ENCODE peak calls at places on chromosomes 7 and 10, in five cellular contexts. D, Z, H, C and K are unnamed samples.
A peak's percentile ranks its signal among the peaks of the same experiment; 100 is the strongest.

GRCh38 chr10:56782503-56782902 is 421.4 kb upstream of the ZWINT start:
- DNase-seq in D (no peak), Z (peak; percentile 31), H (no peak), C (no peak), K (no peak)

GRCh38 chr10:115975506-115975905 is 297.5 kb downstream of the GFRA1 start:
- DNase-seq in D (no peak), Z (peak; percentile 25), H (no peak), C (no peak), K (no peak)

GRCh38 chr7:128361463-128362441 is at the start of gene PRRT4:
- DNase-seq in D (peak; percentile 60), Z (peak; percentile 82), H (peak; percentile 71), C (peak; percentile 50), K (no peak)

GRCh38 chr7:1004018-1004880 is 21.3 kb downstream of the CYP2W1 start:
- DNase-seq in D (no peak), Z (no peak), H (no peak), C (no peak), K (peak; percentile 83)

GRCh38 chr10:89853796-89854195 is 152.4 kb downstream of the KIF20B start:
- DNase-seq in D (no peak), Z (peak; percentile 55), H (no peak), C (no peak), K (no peak)

GRCh38 chr7:80918406-80918805 is 445 bp downstream of the SEMA3C start:
- DNase-seq in D (peak; percentile 60), Z (peak; percentile 27), H (peak; percentile 33), C (no peak), K (no peak)

GRCh38 chr7:70797109-70797514 is 334.8 kb upstream of the GALNT17 start:
- DNase-seq in D (no peak), Z (no peak), H (no peak), C (no peak), K (no peak)

GRCh38 chr10:131849591-131850489 is 51.0 kb upstream of the PPP2R2D start:
- DNase-seq in D (peak; percentile 12), Z (no peak), H (no peak), C (no peak), K (no peak)

GRCh38 chr7:157432541-157432956 is 95.7 kb downstream of the DNAJB6 start:
- DNase-seq in D (peak; percentile 87), Z (peak; percentile 76), H (peak; percentile 88), C (peak; percentile 78), K (no peak)

GRCh38 chr10:92420554-92421275 is 129.7 kb downstream of the MARCHF5 start:
- DNase-seq in D (peak; percentile 28), Z (peak; percentile 30), H (no peak), C (no peak), K (no peak)

GRCh38 chr10:117439243-117439912 is 64.1 kb upstream of the PDZD8 start:
- DNase-seq in D (peak; percentile 99), Z (no peak), H (peak; percentile 21), C (no peak), K (no peak)

GRCh38 chr7:128767475-128768110 is 8.0 kb downstream of the OPN1SW start:
- DNase-seq in D (no peak), Z (no peak), H (no peak), C (no peak), K (no peak)

GRCh38 chr7:505171-505570 is 14.5 kb downstream of the PDGFA start:
- DNase-seq in D (no peak), Z (no peak), H (no peak), C (no peak), K (no peak)

GRCh38 chr10:93208717-93209464 is 135.2 kb downstream of the CYP26A1 start:
- DNase-seq in D (peak; percentile 78), Z (no peak), H (no peak), C (no peak), K (no peak)

GRCh38 chr10:74081192-74081803 is 69.3 kb downstream of the AP3M1 start:
- DNase-seq in D (peak; percentile 69), Z (peak; percentile 64), H (peak; percentile 60), C (peak; percentile 56), K (peak; percentile 83)

GRCh38 chr7:81457858-81458522 is 311.9 kb downstream of the HGF start:
- DNase-seq in D (peak; percentile 77), Z (no peak), H (peak; percentile 70), C (no peak), K (peak; percentile 60)

GRCh38 chr10:89414146-89414878 is at the start of gene IFIT5:
- DNase-seq in D (peak; percentile 86), Z (peak; percentile 86), H (peak; percentile 85), C (peak; percentile 85), K (peak; percentile 71)

GRCh38 chr10:7474388-7474787 is 63.6 kb upstream of the SFMBT2 start:
- DNase-seq in D (no peak), Z (no peak), H (no peak), C (peak; percentile 46), K (peak; percentile 92)

GRCh38 chr10:128855656-128856428 is 611.2 kb upstream of the MGMT start:
- DNase-seq in D (no peak), Z (no peak), H (no peak), C (no peak), K (no peak)

GRCh38 chr10:118961401-118961800 is 68.1 kb upstream of the NANOS1 start:
- DNase-seq in D (no peak), Z (no peak), H (no peak), C (no peak), K (no peak)

GRCh38 chr10:129971381-129972144 is 7.5 kb upstream of the EBF3 start:
- DNase-seq in D (peak; percentile 81), Z (peak; percentile 91), H (peak; percentile 86), C (no peak), K (peak; percentile 78)

GRCh38 chr10:61758440-61758839 is 95.7 kb downstream of the CABCOCO1 start:
- DNase-seq in D (no peak), Z (no peak), H (no peak), C (no peak), K (no peak)

GRCh38 chr7:34158311-34158710 is 253.0 kb downstream of the BMPER start:
- DNase-seq in D (no peak), Z (no peak), H (no peak), C (no peak), K (no peak)

GRCh38 chr7:48938539-48938938 is 14.2 kb downstream of the CDC14C start:
- DNase-seq in D (peak; percentile 31), Z (no peak), H (no peak), C (no peak), K (no peak)

GRCh38 chr7:17392846-17393245 is 94.4 kb downstream of the AHR start:
- DNase-seq in D (peak; percentile 83), Z (no peak), H (no peak), C (no peak), K (no peak)

GRCh38 chr10:3527144-3527543 is 257.9 kb downstream of the KLF6 start:
- DNase-seq in D (peak; percentile 80), Z (no peak), H (no peak), C (no peak), K (no peak)

GRCh38 chr10:78977761-78978305 is 90.9 kb upstream of the ZMIZ1 start:
- DNase-seq in D (peak; percentile 92), Z (no peak), H (peak; percentile 58), C (no peak), K (no peak)

GRCh38 chr7:55536619-55537457 is 35.5 kb downstream of the VOPP1 start:
- DNase-seq in D (no peak), Z (peak; percentile 45), H (no peak), C (peak; percentile 54), K (no peak)
- H3K4me2 ChIP-seq in D (no peak overlapping the region), Z (no peak overlapping the region), H (no peak overlapping the region), C (peak overlapping the region; percentile 13), K (no peak overlapping the region)

DNA sequence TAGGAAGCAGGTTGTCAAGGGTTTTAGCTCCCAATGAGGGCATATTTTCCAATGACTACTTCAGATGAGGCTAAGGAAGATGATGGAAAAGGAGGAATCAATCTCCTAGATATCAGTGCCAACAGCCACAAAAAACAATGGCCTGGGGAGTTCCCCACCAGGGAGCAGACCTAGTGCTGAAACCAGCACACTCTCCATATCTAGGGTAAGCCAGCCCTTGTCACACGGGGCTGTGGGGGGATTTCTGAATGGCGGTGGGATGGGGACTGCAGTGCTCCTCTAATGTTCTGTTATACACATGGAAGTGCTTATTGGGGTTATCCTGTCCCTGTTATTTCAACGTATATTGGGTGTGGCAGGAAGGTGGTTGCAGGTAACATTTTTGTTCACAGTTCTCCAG is 18.5 kb downstream of the EPC1 start:
- DNase-seq in D (no peak), Z (no peak), H (no peak), C (no peak), K (no peak)
- H3K4me1 ChIP-seq in D (peaks cover 36% of the 10 kb centered on the region), Z (peaks cover 23% of the 10 kb centered on the region), H (peaks cover 37% of the 10 kb centered on the region), C (peaks cover 8% of the 10 kb centered on the region), K (peaks cover 54% of the 10 kb centered on the region)

GRCh38 chr7:98283127-98283886 is 1.8 kb downstream of the BRI3 start:
- DNase-seq in D (peak; percentile 88), Z (no peak), H (peak; percentile 46), C (no peak), K (peak; percentile 58)
- H3K4me2 ChIP-seq in D (peak overlapping the region; percentile 98), Z (peak overlapping the region; percentile 97), H (peak overlapping the region; percentile 96), C (peak overlapping the region; percentile 100), K (no peak overlapping the region)

GRCh38 chr7:28170701-28171100 is 9.9 kb downstream of the JAZF1 start:
- DNase-seq in D (no peak), Z (no peak), H (no peak), C (no peak), K (no peak)

GRCh38 chr7:28168393-28169158 is 12.0 kb downstream of the JAZF1 start:
- DNase-seq in D (peak; percentile 48), Z (no peak), H (no peak), C (no peak), K (no peak)

GRCh38 chr7:28165971-28166955 is 14.3 kb downstream of the JAZF1 start:
- DNase-seq in D (peak; percentile 90), Z (no peak), H (peak; percentile 22), C (no peak), K (no peak)

GRCh38 chr7:28166982-28167715 is 13.4 kb downstream of the JAZF1 start:
- DNase-seq in D (no peak), Z (no peak), H (no peak), C (no peak), K (no peak)

GRCh38 chr7:28169166-28169713 is 11.4 kb downstream of the JAZF1 start:
- DNase-seq in D (peak; percentile 23), Z (no peak), H (peak; percentile 40), C (no peak), K (no peak)
- H3K4me1 ChIP-seq in D (peaks cover 43% of the 10 kb centered on the region), Z (peaks cover 5% of the 10 kb centered on the region), H (peaks cover 8% of the 10 kb centered on the region), C (no peaks in the 10 kb centered on the region), K (peaks cover 19% of the 10 kb centered on the region)

DNA sequence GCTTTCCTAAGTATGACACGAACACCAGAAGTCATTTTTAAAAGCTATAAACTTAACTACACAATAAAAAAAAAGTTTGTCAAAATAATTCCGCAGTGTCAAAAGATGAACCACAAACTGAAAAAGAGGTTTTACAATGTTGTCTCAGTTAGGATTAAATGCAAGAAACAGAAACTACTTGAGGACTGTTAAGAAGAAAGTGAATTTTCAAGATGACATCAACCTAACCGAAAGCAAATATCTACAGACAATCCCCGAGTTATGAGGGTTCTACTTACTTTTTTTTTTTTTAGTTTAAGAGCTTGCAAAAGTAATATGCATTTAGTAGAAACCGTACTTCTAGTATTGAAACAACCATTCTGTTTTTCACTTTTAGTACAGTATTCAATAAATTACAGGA is 62.3 kb downstream of the TFPI2 start:
- DNase-seq in D (no peak), Z (no peak), H (no peak), C (no peak), K (no peak)
- H3K4me2 ChIP-seq in D (no peak overlapping the region), Z (no peak overlapping the region), H (no peak overlapping the region), C (no peak overlapping the region), K (no peak overlapping the region)